ENCODE peak calls at places on chromosomes 6 and 20, in five cellular contexts. H is OCI-LY7, V is HCT116, F is hepatocyte, S is PC-3. B is an unnamed sample. For H3K9me2, the result is how much of the 10 kb centered on the place peaks cover.

GRCh38 chr6:37536462-37537225 is 37.0 kb upstream of the CCDC167 start:
- DNase-seq in S (no peak), V (no peak), F (no peak), H (no peak), B (peak)

GRCh38 chr20:34350095-34350494 is 13.0 kb upstream of the ITCH start:
- DNase-seq in S (peak), F (no peak), V (no peak), H (no peak), B (no peak)

GRCh38 chr6:89999154-89999553 is 104.9 kb downstream of the GJA10 start:
- DNase-seq in F (no peak), H (no peak), V (peak), S (no peak), B (no peak)

GRCh38 chr6:147244832-147245231 is 40.6 kb downstream of the STXBP5 start:
- DNase-seq in V (no peak), S (no peak), F (no peak), H (no peak), B (no peak)

GRCh38 chr20:24560571-24561485 is 91.4 kb downstream of the SYNDIG1 start:
- DNase-seq in S (no peak), F (peak), H (no peak), V (no peak), B (no peak)

GRCh38 chr6:41404221-41404866 is 68.9 kb downstream of the NCR2 start:
- DNase-seq in F (peak), S (no peak), V (no peak), H (no peak), B (no peak)

GRCh38 chr6:9039258-9039657 is 603.9 kb upstream of the SLC35B3 start:
- DNase-seq in S (peak), F (no peak), H (no peak), V (no peak), B (no peak)

GRCh38 chr20:49567421-49568256 is at the start of gene PTGIS:
- DNase-seq in F (peak), S (no peak), H (no peak), V (no peak), B (peak)

GRCh38 chr6:15477746-15478145 is 185.1 kb downstream of the DTNBP1 start:
- DNase-seq in V (no peak), H (no peak), F (no peak), S (no peak), B (no peak)

GRCh38 chr6:82589509-82590206 is 226.0 kb downstream of the TPBG start:
- DNase-seq in V (peak), S (peak), H (peak), F (peak), B (peak)

GRCh38 chr20:22586645-22587310 is 2.4 kb upstream of the FOXA2 start:
- DNase-seq in F (peak), V (no peak), S (peak), H (no peak), B (peak)

GRCh38 chr6:33323623-33323948 is 6.0 kb upstream of the ZBTB22 start:
- DNase-seq in F (no peak), S (no peak), V (no peak), H (no peak), B (peak)

GRCh38 chr20:7792131-7792869 is 148.0 kb downstream of the HAO1 start:
- DNase-seq in H (no peak), V (no peak), S (peak), F (no peak), B (no peak)

DNA sequence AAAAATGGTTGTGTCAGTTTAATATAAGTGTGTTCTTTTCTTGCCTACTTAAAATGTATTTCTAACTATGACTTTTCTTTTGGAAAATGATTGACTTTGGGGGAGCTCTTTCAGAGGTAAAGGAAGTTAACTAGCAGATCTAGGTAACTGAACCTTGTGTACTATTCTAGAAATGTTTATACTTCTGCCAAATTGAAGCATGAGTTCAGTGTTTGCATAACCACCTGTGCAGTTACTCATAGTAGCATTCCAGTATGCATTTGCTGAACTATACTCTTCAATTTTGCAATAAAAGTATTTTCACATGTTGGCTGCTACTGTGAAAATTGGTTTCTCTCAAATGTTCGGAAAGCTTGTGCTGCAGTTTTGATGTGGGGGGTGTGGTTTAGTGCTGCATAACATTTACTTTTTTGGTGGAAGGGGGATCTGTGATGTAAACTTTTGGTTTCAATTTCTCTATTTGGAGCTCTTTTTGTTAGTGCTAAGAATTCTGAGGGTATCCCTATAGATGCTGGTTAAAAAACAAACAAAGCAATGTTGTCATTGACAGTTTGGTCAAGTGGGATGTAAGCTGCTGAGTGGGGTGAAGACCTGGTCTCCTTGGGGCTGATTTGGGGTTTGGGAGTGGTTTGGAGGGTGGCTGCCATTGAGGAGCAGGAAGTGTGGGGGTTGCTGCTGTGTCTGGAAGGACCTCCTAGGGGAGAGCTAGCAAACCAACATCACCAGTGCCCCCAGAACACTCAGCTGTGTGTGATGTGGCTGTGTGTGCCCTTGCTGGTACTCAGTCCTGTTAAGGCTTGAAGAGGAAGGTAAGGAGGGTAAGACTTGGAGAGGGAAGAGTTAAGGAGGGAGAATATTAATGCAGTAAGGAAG is 87.8 kb downstream of the CARMIL1 start:
- DNase-seq in S (peak), V (no peak), F (no peak), H (peak), B (no peak)
- H3K9me2 ChIP-seq in S (under half), V (under half), F (under half), H (under half), B (under half)

GRCh38 chr20:19908586-19908985 is 108.6 kb upstream of the NAA20 start:
- DNase-seq in F (no peak), S (no peak), H (no peak), V (no peak), B (no peak)
- H3K9me2 ChIP-seq in F (under half), S (under half), H (under half), V (under half), B (under half)

GRCh38 chr6:87798393-87799278 is 96.6 kb upstream of the AKIRIN2 start:
- DNase-seq in V (no peak), F (peak), H (peak), S (no peak), B (no peak)
- H3K9me2 ChIP-seq in V (under half), F (under half), H (under half), S (under half), B (under half)

GRCh38 chr6:87806098-87806497 is 104.1 kb upstream of the AKIRIN2 start:
- DNase-seq in V (no peak), H (no peak), S (no peak), F (no peak), B (no peak)
- H3K9me2 ChIP-seq in V (under half), H (under half), S (under half), F (under half), B (under half)

DNA sequence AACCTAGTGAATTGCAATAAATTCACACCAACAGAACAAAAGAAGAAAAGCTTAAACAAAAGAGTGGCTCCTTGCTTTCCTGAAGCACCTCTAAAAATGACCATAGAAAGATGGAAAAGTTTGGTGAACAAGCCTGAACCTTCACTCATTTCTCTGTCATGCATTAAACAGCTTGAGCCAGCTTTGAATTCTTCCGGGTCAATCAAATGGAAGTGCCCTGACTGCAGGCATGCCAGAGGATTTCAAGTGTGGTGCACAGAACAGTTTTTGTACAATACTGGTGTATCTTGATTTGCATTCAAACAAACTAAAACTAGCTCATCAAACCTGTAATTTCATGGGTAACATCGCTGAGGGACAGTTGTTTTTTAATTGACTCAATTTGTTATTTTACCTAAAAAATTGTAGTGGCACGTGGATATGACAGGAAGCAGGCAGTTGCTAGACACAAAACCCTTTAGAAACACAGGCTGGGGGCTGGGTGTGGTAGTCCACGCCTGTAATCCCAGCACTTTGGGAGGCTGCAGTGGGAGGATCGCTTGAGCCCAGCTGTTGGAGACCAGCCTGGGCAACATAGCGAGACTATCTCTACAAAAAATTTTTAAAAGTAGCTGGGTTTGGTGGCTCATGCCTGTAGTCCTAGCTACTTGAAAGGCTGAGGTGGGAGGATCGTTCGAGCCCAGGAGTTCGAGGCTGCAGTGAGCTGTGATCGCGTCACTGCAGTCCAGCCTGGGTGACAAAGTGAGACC is 9.1 kb downstream of the CASS4 start:
- DNase-seq in V (no peak), S (no peak), F (no peak), H (no peak), B (no peak)
- H3K9me2 ChIP-seq in V (under half), S (under half), F (under half), H (under half), B (under half)

GRCh38 chr20:37360515-37361115 is 14.7 kb downstream of the SRC start:
- DNase-seq in S (no peak), H (no peak), V (no peak), F (no peak), B (no peak)
- H3K9me2 ChIP-seq in S (under half), H (under half), V (under half), F (under half), B (under half)

GRCh38 chr20:58895796-58896180 is 43.3 kb downstream of the GNAS start:
- DNase-seq in S (no peak), F (no peak), H (no peak), V (no peak), B (no peak)
- H3K9me2 ChIP-seq in S (under half), F (under half), H (under half), V (under half), B (under half)

GRCh38 chr6:166926748-166927147 is 29.6 kb downstream of the RNASET2 start:
- DNase-seq in F (no peak), V (no peak), S (no peak), H (no peak), B (no peak)

GRCh38 chr6:166927240-166927941 is 29.0 kb downstream of the RNASET2 start:
- DNase-seq in H (no peak), V (no peak), S (no peak), F (no peak), B (no peak)

GRCh38 chr6:166929534-166930189 is 26.7 kb downstream of the RNASET2 start:
- DNase-seq in F (no peak), S (peak), V (no peak), H (peak), B (no peak)

GRCh38 chr6:166928644-166929515 is 27.5 kb downstream of the RNASET2 start:
- DNase-seq in V (no peak), H (no peak), S (no peak), F (no peak), B (no peak)

DNA sequence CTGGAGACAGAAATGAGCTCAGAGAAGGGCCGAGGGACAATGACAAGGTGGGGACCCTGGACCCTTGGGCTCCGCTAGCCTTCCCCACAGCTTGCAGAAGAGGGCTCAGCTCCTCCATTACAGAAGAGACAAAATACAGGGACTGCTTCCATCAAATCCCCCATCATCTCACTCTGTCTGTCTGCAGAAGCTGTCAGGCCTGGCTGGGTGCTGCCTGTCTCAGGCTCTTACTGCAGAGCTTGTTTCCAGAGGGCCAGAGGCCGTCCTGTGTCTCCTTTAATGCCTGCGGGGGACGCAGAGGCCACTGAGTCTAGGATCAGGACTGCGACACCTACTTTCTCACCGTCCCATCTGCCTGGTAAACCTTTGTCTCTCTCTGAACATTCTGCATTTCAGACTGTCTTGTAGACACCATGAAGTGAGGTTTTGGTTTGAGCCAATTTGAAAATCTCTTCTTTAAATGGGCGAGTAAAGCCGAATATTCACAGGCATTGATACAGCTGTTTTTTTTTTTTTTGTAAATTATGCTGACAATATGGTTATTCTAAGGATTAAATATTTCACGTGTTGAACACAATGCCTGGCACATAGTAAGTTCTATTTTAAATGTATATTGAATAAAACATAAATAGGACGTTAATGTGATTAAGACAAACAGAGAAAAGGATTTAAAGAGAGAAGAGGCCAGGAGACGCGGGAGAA is 28.3 kb downstream of the RNASET2 start:
- DNase-seq in V (no peak), S (no peak), H (no peak), F (no peak), B (no peak)
- H3K9me2 ChIP-seq in V (under half), S (under half), H (under half), F (under half), B (under half)